ENCODE peak calls at places on chromosomes 16 and 17, in nine cellular contexts. J is A549, Z is tibial nerve, M is heart left ventricle, A is HCT116, X is breast epithelium, C is K562, O is testis, B is ovary. F is an unnamed sample.

GRCh38 chr16:85233520-85233919 is 121.2 kb upstream of the CIBAR2 start:
- DNase-seq in M (no peak), X (no peak), J (no peak), Z (no peak), O (no peak), C (no peak), A (no peak), B (peak; percentile 64), F (no peak)

GRCh38 chr17:74435775-74436359 is 4.0 kb downstream of the GPRC5C start:
- DNase-seq in A (no peak), C (no peak), X (no peak), Z (no peak), O (no peak), J (no peak), B (no peak), M (no peak), F (no peak)

GRCh38 chr17:65664296-65664695 is 102.8 kb upstream of the AXIN2 start:
- DNase-seq in J (no peak), B (no peak), M (no peak), X (no peak), O (no peak), C (no peak), A (no peak), Z (no peak), F (no peak)

GRCh38 chr16:14301150-14302030 is 230.3 kb downstream of the MRTFB start:
- DNase-seq in A (no peak), M (peak; percentile 57), O (no peak), C (peak; percentile 44), B (peak; percentile 72), J (peak; percentile 65), Z (no peak), X (no peak), F (peak; percentile 77)

GRCh38 chr16:55055262-55055661 is 124.6 kb downstream of the IRX5 start:
- DNase-seq in C (no peak), A (no peak), J (no peak), M (no peak), B (no peak), O (no peak), X (no peak), Z (no peak), F (no peak)

GRCh38 chr16:1278456-1278855 is 22.6 kb downstream of the TPSD1 start:
- DNase-seq in M (no peak), C (no peak), O (peak; percentile 28), Z (no peak), J (no peak), X (no peak), A (no peak), B (no peak), F (no peak)

GRCh38 chr17:73017653-73018052 is 74.8 kb downstream of the SLC39A11 start:
- DNase-seq in J (no peak), B (no peak), O (no peak), A (no peak), Z (no peak), C (no peak), X (no peak), M (no peak), F (no peak)

GRCh38 chr17:57707892-57708291 is 37.2 kb downstream of the CCDC182 start:
- DNase-seq in J (no peak), B (no peak), A (no peak), C (no peak), M (peak; percentile 48), X (no peak), Z (no peak), O (peak; percentile 25), F (no peak)

GRCh38 chr17:76370261-76370993 is 14.0 kb upstream of the SPHK1 start:
- DNase-seq in A (no peak), B (peak; percentile 54), O (peak; percentile 63), X (peak; percentile 87), M (peak; percentile 84), Z (no peak), J (peak; percentile 79), C (peak; percentile 59), F (peak; percentile 90)

GRCh38 chr17:58691701-58692238 is at the start of gene TEX14:
- DNase-seq in O (peak; percentile 72), B (peak; percentile 32), X (no peak), A (no peak), Z (no peak), J (no peak), C (no peak), M (no peak), F (no peak)

GRCh38 chr16:53537591-53537990 is 34.6 kb upstream of the AKTIP start:
- DNase-seq in A (no peak), X (no peak), O (no peak), Z (no peak), C (no peak), M (no peak), J (no peak), B (no peak), F (no peak)

GRCh38 chr17:41992576-41992975 is 24.7 kb downstream of the DNAJC7 start:
- DNase-seq in Z (no peak), C (no peak), B (no peak), O (no peak), A (no peak), M (no peak), J (no peak), X (no peak), F (no peak)

GRCh38 chr16:6735631-6736030 is 597.0 kb upstream of the RBFOX1 start:
- DNase-seq in A (no peak), B (no peak), Z (no peak), M (no peak), O (no peak), J (no peak), X (no peak), C (no peak), F (no peak)

GRCh38 chr17:222172-222571 is 40.7 kb upstream of the DOC2B start:
- DNase-seq in B (no peak), J (no peak), Z (no peak), A (no peak), O (no peak), C (no peak), X (no peak), M (no peak), F (peak; percentile 61)

DNA sequence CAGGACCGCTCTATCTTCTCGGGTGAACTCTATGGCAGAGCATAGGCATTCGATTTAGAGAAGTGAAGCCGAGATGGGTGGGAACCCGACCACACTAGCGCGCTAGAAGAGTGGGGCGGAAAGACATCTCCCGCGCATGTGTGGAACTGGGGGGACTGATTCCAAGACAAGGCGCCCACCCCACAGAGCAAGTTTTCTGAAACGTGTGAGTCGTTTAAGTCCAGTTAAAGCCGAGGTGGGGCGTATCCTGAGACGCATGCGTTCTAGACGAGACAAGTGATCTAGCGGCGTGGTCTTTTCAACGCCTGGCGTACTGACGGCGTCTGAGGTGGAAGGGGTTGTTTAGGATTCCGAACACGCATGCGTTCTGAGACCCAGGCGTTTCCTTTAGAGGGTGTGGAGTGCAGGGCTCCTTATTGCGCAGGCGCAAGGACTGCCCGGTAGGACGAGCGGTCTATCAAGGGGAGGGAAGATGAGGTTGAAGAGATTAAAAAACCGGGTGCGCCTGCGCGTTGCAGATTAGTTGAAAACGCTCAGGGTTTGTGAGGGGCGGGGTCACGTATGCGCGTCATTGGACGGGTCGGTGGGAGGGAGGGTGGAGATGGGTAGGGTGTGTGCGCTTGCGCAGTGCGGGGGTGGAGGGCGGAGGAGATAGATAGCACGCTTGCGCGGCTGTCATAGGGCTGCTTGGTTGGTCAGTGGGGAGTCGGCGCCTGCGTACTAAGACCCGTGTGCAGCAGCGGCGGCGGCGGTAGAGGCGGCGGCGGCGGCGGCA is at the start of gene EIF5A:
- DNase-seq in A (peak; percentile 100), Z (peak; percentile 98), O (peak; percentile 98), X (peak; percentile 99), B (peak; percentile 100), J (peak; percentile 100), M (peak; percentile 100), C (peak; percentile 98), F (peak; percentile 100)
- TF ChIP-seq POLR2A in A (peak; percentile 79), Z (peak; percentile 92), O (peak; percentile 88), X (peak; percentile 64), B (peak; percentile 90), J (peak; percentile 71), M (no peak), C (peak; percentile 83), F (peak; percentile 94)

GRCh38 chr17:27610304-27610676 is 20.7 kb upstream of the LGALS9 start:
- DNase-seq in C (no peak), Z (no peak), A (no peak), O (no peak), B (no peak), X (no peak), M (no peak), J (no peak), F (no peak)
- H3K27ac ChIP-seq in C (no peak overlapping the region), Z (no peak overlapping the region), A (no peak overlapping the region), O (no peak overlapping the region), B (no peak overlapping the region), X (no peak overlapping the region), M (peak overlapping the region; percentile 34), J (no peak overlapping the region), F (no peak overlapping the region)

GRCh38 chr16:88430185-88430523 is 22.9 kb upstream of the ZFPM1 start:
- DNase-seq in Z (no peak), J (no peak), C (no peak), A (no peak), M (no peak), O (no peak), X (no peak), B (no peak), F (no peak)

GRCh38 chr16:88432174-88432573 is 20.9 kb upstream of the ZFPM1 start:
- DNase-seq in M (no peak), X (no peak), J (no peak), C (no peak), A (no peak), B (no peak), Z (no peak), O (no peak), F (no peak)

GRCh38 chr16:88429387-88430184 is 23.5 kb upstream of the ZFPM1 start:
- DNase-seq in M (no peak), C (no peak), X (no peak), Z (no peak), A (no peak), B (no peak), J (no peak), O (no peak), F (no peak)

GRCh38 chr16:88431651-88432050 is 21.4 kb upstream of the ZFPM1 start:
- DNase-seq in C (no peak), J (no peak), M (no peak), B (no peak), O (no peak), X (no peak), Z (no peak), A (no peak), F (no peak)

GRCh38 chr16:88430524-88431446 is 22.3 kb upstream of the ZFPM1 start:
- DNase-seq in O (no peak), M (no peak), X (no peak), B (no peak), A (no peak), J (no peak), Z (no peak), C (peak; percentile 41), F (no peak)
- TF ChIP-seq POLR2A in O (no peak), M (no peak), X (no peak), B (no peak), A (no peak), J (no peak), Z (no peak), C (no peak), F (no peak)

GRCh38 chr16:57633383-57634064 is 5.1 kb downstream of the ADGRG1 start:
- DNase-seq in Z (no peak), M (no peak), A (no peak), C (no peak), J (no peak), O (no peak), B (no peak), X (no peak), F (no peak)
- H3K27ac ChIP-seq in Z (peak overlapping the region; percentile 86), M (peak overlapping the region; percentile 89), A (no peak overlapping the region), C (no peak overlapping the region), J (peak overlapping the region; percentile 98), O (peak overlapping the region; percentile 55), B (no peak overlapping the region), X (peak overlapping the region; percentile 83), F (peak overlapping the region; percentile 18)